ENCODE peak calls at places on chromosomes 1 and 21, in four cellular contexts. M, J, C and E are unnamed samples. For H3K4me1, the result is how much of the 10 kb centered on the place peaks cover.

GRCh38 chr1:118204648-118205047 is 19.6 kb upstream of the SPAG17 start:
- DNase-seq in M (no peak), J (no peak), C (no peak), E (peak)

GRCh38 chr21:26776320-26777021 is 68.7 kb downstream of the ADAMTS1 start:
- DNase-seq in M (no peak), J (no peak), C (peak), E (peak)

GRCh38 chr1:60880202-60880601 is 202.2 kb upstream of the NFIA start:
- DNase-seq in M (no peak), J (no peak), C (no peak), E (no peak)

GRCh38 chr1:26797627-26798026 is 9.9 kb downstream of the PIGV start:
- DNase-seq in M (no peak), J (no peak), C (no peak), E (no peak)

GRCh38 chr1:49630156-49630555 is 393.6 kb downstream of the AGBL4 start:
- DNase-seq in M (no peak), J (no peak), C (peak), E (no peak)

GRCh38 chr1:205512059-205513045 is 7.9 kb downstream of the CDK18 start:
- DNase-seq in M (no peak), J (no peak), C (peak), E (no peak)

GRCh38 chr1:202553560-202554038 is 156.7 kb downstream of the SYT2 start:
- DNase-seq in M (no peak), J (peak), C (no peak), E (no peak)

GRCh38 chr1:232328496-232329102 is 301.3 kb downstream of the SIPA1L2 start:
- DNase-seq in M (no peak), J (no peak), C (no peak), E (no peak)

GRCh38 chr1:86416343-86416742 is 7.6 kb upstream of the CLCA2 start:
- DNase-seq in M (no peak), J (no peak), C (no peak), E (no peak)

GRCh38 chr1:215114154-215114933 is 31.8 kb downstream of the KCNK2 start:
- DNase-seq in M (no peak), J (no peak), C (peak), E (peak)

GRCh38 chr21:45296638-45297037 is 8.9 kb upstream of the POFUT2 start:
- DNase-seq in M (no peak), J (no peak), C (no peak), E (no peak)

GRCh38 chr1:51656374-51656773 is 39.5 kb downstream of the OSBPL9 start:
- DNase-seq in M (no peak), J (no peak), C (no peak), E (no peak)

GRCh38 chr21:27633631-27634030 is 666.7 kb upstream of the ADAMTS5 start:
- DNase-seq in M (no peak), J (no peak), C (no peak), E (no peak)

GRCh38 chr1:9590945-9591668 is 2.4 kb downstream of the TMEM201 start:
- DNase-seq in M (no peak), J (peak), C (no peak), E (no peak)

GRCh38 chr1:46941135-46941694 is at the start of gene CYP4A11:
- DNase-seq in M (no peak), J (no peak), C (no peak), E (no peak)

GRCh38 chr21:15006594-15007230 is 58.1 kb downstream of the NRIP1 start:
- DNase-seq in M (no peak), J (no peak), C (no peak), E (no peak)

GRCh38 chr1:21607549-21608529 is 61.3 kb downstream of the RAP1GAP start:
- DNase-seq in M (no peak), J (peak), C (peak), E (peak)

GRCh38 chr1:211606327-211606913 is 27.5 kb upstream of the SLC30A1 start:
- DNase-seq in M (no peak), J (no peak), C (no peak), E (no peak)

GRCh38 chr1:168767885-168768584 is 39.0 kb upstream of the DPT start:
- DNase-seq in M (no peak), J (no peak), C (no peak), E (no peak)

GRCh38 chr1:48099011-48099550 is 101.9 kb upstream of the TRABD2B start:
- DNase-seq in M (no peak), J (no peak), C (no peak), E (no peak)

GRCh38 chr1:184986250-184986649 is 11.9 kb upstream of the NIBAN1 start:
- DNase-seq in M (no peak), J (no peak), C (peak), E (peak)

GRCh38 chr1:53541263-53541625 is 82.0 kb downstream of the DMRTB1 start:
- DNase-seq in M (no peak), J (no peak), C (no peak), E (no peak)

GRCh38 chr1:145805057-145805456 is 18.8 kb downstream of the RNF115 start:
- DNase-seq in M (no peak), J (no peak), C (no peak), E (no peak)

GRCh38 chr1:19845166-19845954 is 30.3 kb upstream of the RNF186 start:
- DNase-seq in M (no peak), J (no peak), C (no peak), E (no peak)

GRCh38 chr1:163174524-163175437 is 27.9 kb downstream of the RGS5 start:
- DNase-seq in M (peak), J (peak), C (peak), E (peak)

GRCh38 chr1:225878282-225878681 is 3.9 kb downstream of the TMEM63A start:
- DNase-seq in M (no peak), J (no peak), C (no peak), E (no peak)

GRCh38 chr1:99146129-99146848 is 118.0 kb upstream of the PLPPR4 start:
- DNase-seq in M (no peak), J (no peak), C (no peak), E (no peak)

GRCh38 chr1:84410328-84411107 is 12.2 kb downstream of the DNASE2B start:
- DNase-seq in M (no peak), J (no peak), C (no peak), E (no peak)

GRCh38 chr21:29077651-29078090 is 4.2 kb upstream of the CCT8 start:
- DNase-seq in M (no peak), J (peak), C (peak), E (no peak)

GRCh38 chr1:181057079-181057478 is 23.3 kb downstream of the MR1 start:
- DNase-seq in M (no peak), J (no peak), C (no peak), E (no peak)

DNA sequence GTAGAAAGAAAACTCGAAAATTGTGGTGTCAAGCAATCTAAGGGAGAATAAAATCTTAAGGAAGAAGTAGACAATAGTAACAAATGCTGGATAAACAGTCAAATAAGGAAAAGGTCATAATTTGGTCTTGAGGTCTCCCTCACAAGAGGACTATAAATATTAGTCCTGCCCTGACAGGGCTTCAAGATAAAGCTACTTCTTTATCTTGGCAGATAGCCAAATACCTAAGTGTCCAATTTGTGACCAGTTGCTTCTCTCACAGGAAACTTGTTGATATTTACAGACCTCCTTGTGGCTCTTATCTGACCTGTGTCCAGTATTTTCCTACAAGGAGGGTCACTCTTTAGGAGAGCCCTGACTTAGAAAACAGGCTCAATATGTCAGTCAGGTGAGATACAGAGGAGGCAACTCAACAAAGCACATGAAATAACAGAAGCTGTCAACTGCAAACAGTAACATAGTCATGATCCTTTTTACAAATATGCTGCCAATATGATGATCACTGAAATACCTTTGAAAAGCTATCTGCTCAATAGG is 88.8 kb downstream of the TNNI3K start:
- DNase-seq in M (no peak), J (no peak), C (no peak), E (no peak)
- TF ChIP-seq CTCF in M (no peak), J (no peak), C (no peak), E (no peak)

GRCh38 chr1:77371396-77371795 is 89.6 kb downstream of the AK5 start:
- DNase-seq in M (no peak), J (no peak), C (no peak), E (no peak)

GRCh38 chr1:77373702-77374101 is 91.9 kb downstream of the AK5 start:
- DNase-seq in M (no peak), J (no peak), C (no peak), E (no peak)

GRCh38 chr1:77370588-77371306 is 88.9 kb downstream of the AK5 start:
- DNase-seq in M (no peak), J (no peak), C (peak), E (peak)

GRCh38 chr1:77375541-77375940 is 93.7 kb downstream of the AK5 start:
- DNase-seq in M (no peak), J (no peak), C (no peak), E (no peak)

GRCh38 chr1:77370161-77370560 is 88.3 kb downstream of the AK5 start:
- DNase-seq in M (no peak), J (no peak), C (no peak), E (no peak)
- H3K4me1 ChIP-seq in M (under half), J (under half), C (under half), E (under half)

DNA sequence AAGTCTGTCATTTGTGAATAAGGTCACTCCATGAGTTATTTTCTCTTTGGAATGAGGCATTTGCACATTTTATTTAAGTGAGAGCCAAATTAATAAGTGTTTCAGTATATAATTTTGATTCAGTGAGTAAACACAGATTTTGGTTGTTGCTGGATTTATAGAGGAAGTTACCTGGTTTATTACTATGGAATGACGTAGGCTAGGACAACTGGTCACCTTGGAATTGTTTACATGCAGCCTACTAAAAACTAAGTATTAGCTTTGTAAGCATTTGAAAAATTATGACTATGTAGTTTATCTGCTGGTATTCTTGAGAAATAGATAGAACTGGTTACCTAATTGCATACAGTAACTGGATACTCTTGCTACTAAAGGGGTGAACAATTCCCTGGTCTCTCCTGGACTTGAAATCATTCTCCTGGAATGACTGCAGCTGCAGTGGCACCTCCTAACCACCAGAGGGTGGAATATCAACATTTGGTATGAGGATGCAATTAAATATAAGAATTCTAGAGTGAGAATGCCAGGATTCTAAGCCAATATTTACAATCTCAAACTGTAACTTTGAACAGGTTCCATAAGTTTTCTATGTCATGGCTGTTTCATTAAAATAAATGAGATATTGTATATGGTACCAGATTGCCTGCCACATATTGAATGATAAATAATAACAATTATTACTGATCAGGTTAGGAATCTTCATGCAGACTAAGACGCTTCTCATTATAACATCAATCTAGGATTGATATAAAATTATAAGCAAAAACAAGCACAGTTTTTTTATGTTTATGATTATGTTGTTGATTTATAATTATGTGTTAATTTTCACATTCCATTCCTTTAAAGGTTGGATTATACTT is 3.5 kb upstream of the KRTAP27-1 start:
- DNase-seq in M (no peak), J (peak), C (peak), E (no peak)
- TF ChIP-seq CTCF in M (peak), J (peak), C (peak), E (peak)

GRCh38 chr1:12452262-12452661 is 165.7 kb downstream of the DHRS3 start:
- DNase-seq in M (no peak), J (no peak), C (no peak), E (no peak)
- H3K4me1 ChIP-seq in M (half or more), J (under half), C (under half), E (under half)